ENCODE peak calls at places on chromosome 16, in nine cellular contexts. O is AG09319; L is mesendoderm; X is CD8-positive, alpha-beta memory T cell; A is neural crest cell; T is CD8-positive, alpha-beta T cell; U is NCI-H1436; P is ACHN; Q is NCI-H345. M is an unnamed sample.

GRCh38 chr16:15653227-15653626 is 3.2 kb downstream of the NDE1 start:
- DNase-seq in Q (peak; percentile 20), O (peak; percentile 64), U (no peak), L (peak; percentile 27), P (no peak), T (no peak), A (no peak), X (no peak), M (no peak)

GRCh38 chr16:12971216-12971615 is 69.8 kb downstream of the SHISA9 start:
- DNase-seq in P (peak; percentile 100), U (peak; percentile 87), T (no peak), X (no peak), L (peak; percentile 59), A (no peak), O (no peak), Q (peak; percentile 97), M (peak; percentile 0)

GRCh38 chr16:30096862-30097563 is 1.0 kb upstream of the YPEL3 start:
- DNase-seq in X (no peak), U (no peak), A (no peak), P (no peak), Q (no peak), O (no peak), L (peak; percentile 45), T (peak; percentile 50), M (no peak)

GRCh38 chr16:56628486-56629035 is 3.0 kb downstream of the MT1E start:
- DNase-seq in L (no peak), A (no peak), Q (no peak), U (no peak), T (no peak), P (no peak), X (no peak), O (no peak), M (no peak)

GRCh38 chr16:89357055-89357454 is 133.3 kb downstream of the ANKRD11 start:
- DNase-seq in O (no peak), T (peak; percentile 39), Q (no peak), L (peak; percentile 83), A (no peak), P (no peak), X (no peak), U (no peak), M (no peak)

GRCh38 chr16:10997485-10997884 is 53.1 kb downstream of the CLEC16A start:
- DNase-seq in Q (no peak), L (no peak), P (no peak), A (no peak), O (no peak), T (no peak), U (no peak), X (no peak), M (no peak)

GRCh38 chr16:4994719-4995434 is 36.7 kb downstream of the SEC14L5 start:
- DNase-seq in T (no peak), O (no peak), A (no peak), P (no peak), X (no peak), L (no peak), Q (no peak), U (no peak), M (no peak)

GRCh38 chr16:87713469-87714229 is 52.1 kb downstream of the KLHDC4 start:
- DNase-seq in P (no peak), X (peak; percentile 30), T (peak; percentile 73), Q (no peak), U (no peak), O (no peak), L (no peak), A (no peak), M (no peak)

GRCh38 chr16:76598498-76598897 is 321.3 kb downstream of the CNTNAP4 start:
- DNase-seq in O (no peak), U (no peak), A (no peak), L (peak; percentile 4), T (no peak), Q (no peak), P (no peak), X (no peak), M (no peak)

M was measured in NCI-H2227 treated with DMSO at 0.1 percent for 48 hours.